ENCODE peak calls at places on chromosomes 1 and 21, in seven cellular contexts. O is tibial nerve, N is suprapubic skin, J is upper lobe of left lung, M is gastrocnemius medialis, Z is body of pancreas, H is prostate gland. Q is an unnamed sample.

GRCh38 chr1:2583331-2583791 is 3.2 kb upstream of the PRXL2B start:
- DNase-seq in O (no peak), N (no peak), J (peak), M (no peak), Z (no peak), H (no peak), Q (no peak)

GRCh38 chr1:22553104-22553880 is 10.0 kb upstream of the EPHA8 start:
- DNase-seq in O (no peak), N (no peak), J (no peak), M (no peak), Z (peak), H (no peak), Q (no peak)

GRCh38 chr1:167499657-167500056 is 18.7 kb downstream of the CD247 start:
- DNase-seq in O (no peak), N (no peak), J (no peak), M (no peak), Z (no peak), H (no peak), Q (no peak)

GRCh38 chr21:45853703-45854342 is 127.7 kb upstream of the COL6A1 start:
- DNase-seq in O (no peak), N (peak), J (no peak), M (no peak), Z (no peak), H (no peak), Q (no peak)

GRCh38 chr1:182616130-182617074 is 12.2 kb upstream of the RGS16 start:
- DNase-seq in O (peak), N (peak), J (peak), M (no peak), Z (peak), H (peak), Q (peak)

GRCh38 chr1:26017606-26018005 is 4.0 kb upstream of the EXTL1 start:
- DNase-seq in O (no peak), N (no peak), J (no peak), M (no peak), Z (no peak), H (no peak), Q (no peak)

GRCh38 chr1:212525479-212526110 is 83.0 kb upstream of the ATF3 start:
- DNase-seq in O (no peak), N (no peak), J (no peak), M (no peak), Z (no peak), H (no peak), Q (no peak)

GRCh38 chr1:115076384-115076906 is 12.9 kb downstream of the TSPAN2 start:
- DNase-seq in O (no peak), N (no peak), J (no peak), M (no peak), Z (no peak), H (no peak), Q (no peak)

GRCh38 chr1:154760469-154760933 is 109.6 kb downstream of the KCNN3 start:
- DNase-seq in O (no peak), N (no peak), J (peak), M (no peak), Z (peak), H (peak), Q (peak)

GRCh38 chr21:34596561-34597271 is 18.2 kb downstream of the RCAN1 start:
- DNase-seq in O (no peak), N (no peak), J (no peak), M (no peak), Z (no peak), H (no peak), Q (no peak)

GRCh38 chr1:176878750-176879536 is 285.6 kb downstream of the ASTN1 start:
- DNase-seq in O (no peak), N (no peak), J (no peak), M (no peak), Z (no peak), H (no peak), Q (no peak)

GRCh38 chr1:212557739-212558664 is 50.6 kb upstream of the ATF3 start:
- DNase-seq in O (peak), N (peak), J (peak), M (peak), Z (peak), H (peak), Q (peak)

GRCh38 chr1:201740086-201740541 is 88.8 kb upstream of the IPO9 start:
- DNase-seq in O (no peak), N (no peak), J (peak), M (no peak), Z (no peak), H (no peak), Q (no peak)
- TF ChIP-seq CTCF in O (no peak), N (no peak), J (no peak), M (no peak), Z (no peak), H (no peak), Q (no peak)

DNA sequence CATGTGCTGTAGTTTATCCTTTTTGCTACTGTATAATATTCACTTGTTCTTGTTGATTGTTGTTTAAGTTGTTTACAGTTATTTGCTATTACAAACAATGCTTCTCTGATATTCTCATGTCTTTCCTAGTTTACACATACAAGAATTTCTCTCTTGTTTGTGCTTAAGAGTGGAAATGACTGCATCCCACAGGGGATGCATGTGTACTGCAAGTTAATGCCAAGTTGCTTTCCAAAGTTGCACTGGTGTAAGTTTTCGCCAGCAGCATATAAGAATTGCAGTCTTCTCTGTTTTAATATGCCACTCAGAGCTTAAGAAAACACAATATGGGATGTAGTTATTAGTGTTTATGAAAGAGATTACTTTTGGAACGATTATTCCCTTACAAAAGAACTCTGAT is 97.7 kb downstream of the NEK7 start:
- DNase-seq in O (no peak), N (no peak), J (no peak), M (no peak), Z (no peak), H (no peak), Q (no peak)
- TF ChIP-seq POLR2A in O (no peak), N (no peak), J (no peak), M (no peak), Z (no peak), H (no peak), Q (no peak)

DNA sequence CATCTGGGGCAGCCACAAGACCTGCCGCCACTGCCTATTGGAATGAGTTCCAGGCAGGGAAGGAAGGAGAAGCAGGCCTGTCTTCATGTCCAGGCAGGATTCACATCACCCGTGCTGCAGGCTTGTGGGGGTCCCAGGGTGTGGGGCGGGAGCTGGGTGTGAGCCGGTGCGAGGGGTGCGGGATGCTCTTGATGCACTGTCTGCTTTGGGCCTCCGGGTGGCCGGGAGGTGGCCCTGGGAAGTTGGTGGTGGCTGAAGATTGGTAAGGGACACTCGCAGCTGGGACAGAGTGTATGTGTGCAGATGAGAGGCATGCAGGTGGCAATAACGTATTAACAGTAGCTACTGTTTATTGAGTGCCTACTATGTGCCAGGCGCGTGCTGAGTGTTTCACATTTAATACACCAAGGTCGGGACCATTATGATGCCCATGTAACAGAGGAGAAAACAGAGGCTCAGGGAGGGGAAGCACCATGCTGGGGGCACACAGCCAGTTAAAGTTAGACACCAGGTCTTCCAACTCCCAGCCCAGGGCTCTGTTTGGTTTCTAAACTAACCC is 3.3 kb downstream of the CROCC start:
- DNase-seq in O (no peak), N (no peak), J (peak), M (no peak), Z (no peak), H (no peak), Q (no peak)
- TF ChIP-seq CTCF in O (no peak), N (no peak), J (no peak), M (no peak), Z (no peak), H (no peak), Q (no peak)

DNA sequence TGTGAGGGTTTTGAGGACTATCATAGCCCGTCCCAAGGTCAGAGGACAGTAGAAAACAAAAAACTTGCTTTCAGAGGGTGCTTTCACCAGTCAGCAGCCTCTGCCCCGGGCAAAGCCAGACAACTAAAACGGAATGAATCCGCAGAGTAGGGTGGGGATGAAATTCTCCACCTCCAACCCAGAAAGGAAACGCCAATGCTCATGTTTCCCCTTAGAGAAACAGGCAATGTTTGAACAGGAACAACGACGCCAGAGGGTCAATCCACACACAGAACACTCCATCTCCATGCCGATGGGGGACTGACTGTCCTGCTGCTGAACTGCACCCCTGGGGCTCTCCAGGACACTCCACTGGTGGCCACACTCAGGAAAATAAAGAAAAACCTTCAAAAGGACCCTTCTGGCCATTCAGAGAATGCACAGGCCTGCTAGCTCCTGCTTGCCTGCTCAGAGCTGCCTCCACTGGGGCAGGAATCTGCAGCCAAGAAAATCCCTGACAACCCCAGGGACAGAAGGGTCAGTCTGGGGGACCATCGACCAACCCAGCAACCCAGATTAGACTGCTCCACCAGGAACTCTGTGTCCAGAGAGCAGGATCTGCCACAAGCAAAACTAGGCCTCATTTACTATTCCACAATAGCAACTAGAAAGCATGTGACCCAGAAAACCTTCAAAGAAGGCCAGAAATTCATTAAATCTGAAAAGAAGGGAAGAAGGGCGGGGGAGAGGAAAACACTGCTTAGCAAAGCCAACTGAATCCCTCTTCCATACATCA is 116.0 kb downstream of the TOMM20 start:
- DNase-seq in O (no peak), N (peak), J (no peak), M (no peak), Z (no peak), H (no peak), Q (no peak)
- TF ChIP-seq POLR2A in O (no peak), N (no peak), J (no peak), M (no peak), Z (no peak), H (no peak), Q (no peak)

GRCh38 chr1:174721246-174721645 is 273.5 kb downstream of the GPR52 start:
- DNase-seq in O (no peak), N (no peak), J (no peak), M (no peak), Z (no peak), H (no peak), Q (no peak)

GRCh38 chr1:174720618-174721017 is 272.9 kb downstream of the GPR52 start:
- DNase-seq in O (no peak), N (no peak), J (no peak), M (no peak), Z (no peak), H (no peak), Q (no peak)

GRCh38 chr1:174723815-174724214 is 275.9 kb upstream of the CACYBP start:
- DNase-seq in O (no peak), N (no peak), J (no peak), M (no peak), Z (no peak), H (no peak), Q (no peak)

GRCh38 chr1:174726880-174727585 is 272.7 kb upstream of the CACYBP start:
- DNase-seq in O (no peak), N (no peak), J (no peak), M (no peak), Z (no peak), H (no peak), Q (no peak)

DNA sequence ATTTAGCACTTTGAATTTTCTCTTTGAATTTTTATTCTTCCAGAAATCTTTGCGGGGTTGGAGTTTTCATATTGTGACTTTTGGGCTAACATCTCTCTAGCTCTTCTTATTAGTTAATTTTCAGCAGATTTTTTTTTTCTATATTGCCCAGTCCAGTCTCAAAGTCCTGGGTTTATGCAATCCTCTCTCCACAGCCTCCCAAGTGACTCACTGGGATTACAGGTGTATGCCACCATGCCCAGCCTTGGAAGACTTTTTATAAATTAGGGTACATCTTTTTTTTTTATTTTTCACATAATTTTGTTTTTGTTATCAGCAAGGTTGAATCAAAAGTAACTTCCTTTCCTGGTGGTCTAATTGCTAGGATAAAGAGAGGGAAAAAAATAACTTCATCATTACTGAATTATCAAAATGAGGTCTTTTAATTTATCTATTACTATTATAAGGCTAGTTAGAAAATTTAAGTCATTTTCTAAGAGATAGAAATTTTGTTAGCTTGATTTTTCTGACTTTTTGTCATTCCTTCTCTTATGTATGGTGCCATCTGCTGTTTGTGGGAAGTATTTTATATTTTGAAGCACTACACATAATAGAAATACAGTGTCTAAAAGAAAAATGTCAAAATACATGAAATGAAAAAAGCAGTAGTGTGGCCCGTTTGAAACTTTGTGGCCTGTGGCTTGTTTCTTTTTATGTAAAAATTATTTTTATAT is 273.4 kb upstream of the CACYBP start:
- DNase-seq in O (no peak), N (no peak), J (no peak), M (no peak), Z (no peak), H (no peak), Q (no peak)
- TF ChIP-seq CTCF in O (peak), N (no peak), J (peak), M (no peak), Z (no peak), H (peak), Q (no peak)

DNA sequence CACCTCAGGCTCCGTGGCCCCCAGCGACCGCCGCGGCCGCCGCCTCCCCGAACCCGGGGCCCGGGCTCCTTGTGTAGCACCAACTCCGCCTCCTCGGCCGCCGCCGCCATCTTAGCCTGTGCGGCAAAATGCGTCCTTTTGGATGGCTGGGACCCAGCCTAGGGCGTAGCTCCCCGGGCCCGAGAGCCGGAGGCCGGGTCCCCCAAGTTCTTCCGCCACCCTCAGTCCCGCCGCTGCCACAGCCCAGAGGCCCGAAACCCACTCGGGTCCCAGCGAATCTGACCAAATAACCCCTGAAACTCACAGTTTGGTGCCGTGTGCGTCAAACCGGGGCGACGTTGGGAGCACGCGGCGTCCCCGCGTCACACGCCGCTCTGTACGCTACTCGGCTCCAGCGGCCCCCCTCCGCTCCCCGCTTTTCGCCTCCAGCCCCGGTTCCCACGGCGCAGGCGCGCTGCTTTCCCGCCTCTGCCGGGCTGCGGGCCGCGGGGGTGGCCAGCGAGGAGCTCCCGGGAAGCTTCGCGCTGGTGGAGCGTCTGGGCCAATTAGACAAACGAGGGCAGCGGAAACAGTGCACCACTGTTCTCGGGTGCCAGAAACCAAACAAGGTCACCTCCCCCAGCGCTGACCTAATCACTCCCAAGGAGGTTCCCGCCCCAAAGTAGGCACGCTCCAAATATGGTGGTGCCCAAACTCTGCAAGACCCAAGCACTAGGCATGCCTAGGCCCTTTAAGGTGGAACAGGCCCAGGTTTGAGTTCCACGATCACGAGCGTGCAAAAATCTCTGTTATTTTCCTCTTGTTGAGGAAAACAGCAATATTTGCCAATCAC is at the start of gene ZNF644:
- DNase-seq in O (peak), N (peak), J (peak), M (peak), Z (peak), H (peak), Q (peak)
- TF ChIP-seq POLR2A in O (peak), N (no peak), J (peak), M (peak), Z (peak), H (peak), Q (peak)

GRCh38 chr1:225366016-225366415 is 61.8 kb downstream of the LBR start:
- DNase-seq in O (no peak), N (no peak), J (no peak), M (no peak), Z (no peak), H (no peak), Q (no peak)
- TF ChIP-seq CTCF in O (no peak), N (no peak), J (no peak), M (no peak), Z (no peak), H (no peak), Q (no peak)

GRCh38 chr1:170707116-170707515 is 43.2 kb downstream of the PRRX1 start:
- DNase-seq in O (no peak), N (no peak), J (no peak), M (no peak), Z (no peak), H (no peak), Q (no peak)
- TF ChIP-seq POLR2A in O (no peak), N (no peak), J (no peak), M (no peak), Z (no peak), H (no peak), Q (no peak)

GRCh38 chr1:41023279-41023990 is 1.9 kb upstream of the SLFNL1 start:
- DNase-seq in O (no peak), N (no peak), J (no peak), M (no peak), Z (no peak), H (no peak), Q (no peak)
- TF ChIP-seq CTCF in O (no peak), N (no peak), J (peak), M (no peak), Z (peak), H (no peak), Q (no peak)

DNA sequence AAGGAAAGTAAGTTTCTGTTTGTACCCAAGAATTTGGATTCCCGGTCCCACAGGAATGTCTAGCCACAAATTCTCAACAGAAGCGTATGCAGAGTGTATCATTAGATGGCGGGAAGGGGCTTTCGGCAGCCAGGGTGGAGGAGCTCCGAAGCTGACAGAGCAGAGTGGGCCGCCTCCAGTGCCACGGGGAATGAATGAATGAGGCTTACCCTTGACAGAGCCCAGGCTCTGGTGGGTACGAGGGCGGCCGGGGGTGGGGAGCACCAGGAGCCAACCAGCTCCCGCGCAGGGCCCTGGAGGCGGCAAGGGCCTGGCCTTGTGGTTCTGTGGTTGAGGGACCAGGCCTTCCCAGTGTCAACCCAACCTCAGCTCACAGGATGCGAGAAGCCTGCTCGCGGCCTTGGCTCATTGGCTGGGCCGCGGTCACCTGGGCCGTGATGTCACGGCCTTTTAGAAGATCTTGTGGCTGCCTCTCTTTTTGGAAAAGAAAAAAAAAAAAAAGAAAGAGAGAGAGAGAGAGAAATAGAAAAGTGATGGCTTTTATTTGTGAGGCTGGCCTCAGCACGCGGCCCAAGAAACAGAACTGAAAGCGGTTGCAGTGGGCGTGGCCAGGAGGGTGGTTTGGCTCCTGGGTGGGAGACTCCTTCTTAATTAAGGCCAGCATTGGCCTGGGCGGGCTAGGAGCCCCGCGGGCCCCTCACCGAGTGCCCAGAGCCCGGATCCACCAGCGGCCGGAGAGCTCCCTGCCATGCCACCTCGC is 34.9 kb upstream of the RUNX3 start:
- DNase-seq in O (no peak), N (no peak), J (peak), M (no peak), Z (peak), H (no peak), Q (no peak)
- TF ChIP-seq POLR2A in O (no peak), N (no peak), J (no peak), M (no peak), Z (peak), H (no peak), Q (no peak)

Q was measured in lower leg skin.